ENCODE peak calls at places on chromosomes 13 and 19, in six cellular contexts. One of them, this sample, is unnamed.

GRCh38 chr13:47678201-47678963 is 322.7 kb downstream of the SUCLA2 start:
- DNase-seq in RWPE2: no peak
- DNase-seq in tibial nerve: no peak
- DNase-seq in heart right ventricle: no peak
- DNase-seq in OCI-LY7: no peak
- DNase-seq in astrocyte of the spinal cord: peak; percentile 86
- DNase-seq in this sample: no peak

GRCh38 chr13:65275838-65276630 is 1954.1 kb downstream of the PCDH9 start:
- DNase-seq in RWPE2: no peak
- DNase-seq in tibial nerve: no peak
- DNase-seq in heart right ventricle: no peak
- DNase-seq in OCI-LY7: no peak
- DNase-seq in astrocyte of the spinal cord: no peak
- DNase-seq in this sample: no peak

GRCh38 chr13:103812558-103812957 is 746.3 kb upstream of the SLC10A2 start:
- DNase-seq in RWPE2: no peak
- DNase-seq in tibial nerve: no peak
- DNase-seq in heart right ventricle: no peak
- DNase-seq in OCI-LY7: no peak
- DNase-seq in astrocyte of the spinal cord: no peak
- DNase-seq in this sample: no peak

GRCh38 chr19:14118165-14119051 is 846 bp upstream of the PRKACA start:
- DNase-seq in RWPE2: no peak
- DNase-seq in tibial nerve: peak; percentile 90
- DNase-seq in heart right ventricle: peak; percentile 78
- DNase-seq in OCI-LY7: no peak
- DNase-seq in astrocyte of the spinal cord: peak; percentile 64
- DNase-seq in this sample: peak; percentile 70

GRCh38 chr13:22837980-22838615 is 342.7 kb upstream of the SGCG start:
- DNase-seq in RWPE2: no peak
- DNase-seq in tibial nerve: no peak
- DNase-seq in heart right ventricle: no peak
- DNase-seq in OCI-LY7: no peak
- DNase-seq in astrocyte of the spinal cord: no peak
- DNase-seq in this sample: no peak

GRCh38 chr19:41945135-41945766 is 13.9 kb downstream of the RABAC1 start:
- DNase-seq in RWPE2: no peak
- DNase-seq in tibial nerve: no peak
- DNase-seq in heart right ventricle: no peak
- DNase-seq in OCI-LY7: peak; percentile 97
- DNase-seq in astrocyte of the spinal cord: no peak
- DNase-seq in this sample: no peak

GRCh38 chr19:17348700-17349099 is 11.3 kb downstream of the GTPBP3 start:
- DNase-seq in RWPE2: no peak
- DNase-seq in tibial nerve: peak; percentile 45
- DNase-seq in heart right ventricle: peak; percentile 80
- DNase-seq in OCI-LY7: no peak
- DNase-seq in astrocyte of the spinal cord: peak; percentile 78
- DNase-seq in this sample: no peak

GRCh38 chr19:42250666-42251531 is 4.0 kb downstream of the ERF start:
- DNase-seq in RWPE2: no peak
- DNase-seq in tibial nerve: no peak
- DNase-seq in heart right ventricle: no peak
- DNase-seq in OCI-LY7: no peak
- DNase-seq in astrocyte of the spinal cord: peak; percentile 61
- DNase-seq in this sample: no peak

GRCh38 chr13:48156466-48156865 is 61.6 kb upstream of the MED4 start:
- DNase-seq in RWPE2: no peak
- DNase-seq in tibial nerve: no peak
- DNase-seq in heart right ventricle: no peak
- DNase-seq in OCI-LY7: peak; percentile 27
- DNase-seq in astrocyte of the spinal cord: no peak
- DNase-seq in this sample: no peak

GRCh38 chr19:3492919-3493318 is 7.6 kb downstream of the DOHH start:
- DNase-seq in RWPE2: no peak
- DNase-seq in tibial nerve: no peak
- DNase-seq in heart right ventricle: no peak
- DNase-seq in OCI-LY7: no peak
- DNase-seq in astrocyte of the spinal cord: no peak
- DNase-seq in this sample: no peak

GRCh38 chr19:3492131-3492839 is 8.2 kb downstream of the DOHH start:
- DNase-seq in RWPE2: no peak
- DNase-seq in tibial nerve: no peak
- DNase-seq in heart right ventricle: no peak
- DNase-seq in OCI-LY7: no peak
- DNase-seq in astrocyte of the spinal cord: no peak
- DNase-seq in this sample: no peak

GRCh38 chr19:3494051-3494450 is 6.4 kb downstream of the DOHH start:
- DNase-seq in RWPE2: no peak
- DNase-seq in tibial nerve: no peak
- DNase-seq in heart right ventricle: no peak
- DNase-seq in OCI-LY7: peak; percentile 25
- DNase-seq in astrocyte of the spinal cord: no peak
- DNase-seq in this sample: no peak

GRCh38 chr19:3494559-3494958 is 5.9 kb downstream of the DOHH start:
- DNase-seq in RWPE2: no peak
- DNase-seq in tibial nerve: no peak
- DNase-seq in heart right ventricle: no peak
- DNase-seq in OCI-LY7: no peak
- DNase-seq in astrocyte of the spinal cord: no peak
- DNase-seq in this sample: no peak

DNA sequence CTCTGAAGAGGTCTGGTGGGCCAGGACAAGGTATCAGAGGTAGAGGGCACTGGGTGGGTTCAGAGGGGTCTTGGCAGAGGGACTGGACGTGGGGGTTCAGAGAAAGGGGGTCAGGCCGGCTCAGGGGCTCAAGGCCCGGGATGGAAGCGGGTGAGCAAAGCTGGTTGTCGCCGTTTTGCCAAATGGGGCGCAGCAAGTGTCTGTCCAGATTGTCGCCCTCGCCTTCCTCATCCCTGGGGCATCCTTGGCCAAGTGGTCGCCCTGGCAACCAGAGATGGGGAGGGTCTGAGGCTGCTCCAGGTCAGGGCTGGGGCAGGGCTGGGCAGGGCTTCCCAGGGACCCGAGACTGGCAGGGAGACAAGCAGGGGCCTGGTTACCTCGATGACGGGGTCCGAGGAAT is 6.8 kb downstream of the DOHH start:
- DNase-seq in RWPE2: no peak
- DNase-seq in tibial nerve: no peak
- DNase-seq in heart right ventricle: no peak
- DNase-seq in OCI-LY7: no peak
- DNase-seq in astrocyte of the spinal cord: no peak
- DNase-seq in this sample: no peak
- TF ChIP-seq CTCF in RWPE2: no peak
- TF ChIP-seq CTCF in tibial nerve: no peak
- TF ChIP-seq CTCF in heart right ventricle: no peak
- TF ChIP-seq CTCF in OCI-LY7: no peak
- TF ChIP-seq CTCF in astrocyte of the spinal cord: no peak
- TF ChIP-seq CTCF in this sample: no peak

GRCh38 chr19:387777-388176 is 21.2 kb downstream of the C2CD4C start:
- DNase-seq in RWPE2: no peak
- DNase-seq in tibial nerve: no peak
- DNase-seq in heart right ventricle: no peak
- DNase-seq in OCI-LY7: no peak
- DNase-seq in astrocyte of the spinal cord: no peak
- DNase-seq in this sample: no peak
- H3K4me3 ChIP-seq in RWPE2: no peak overlapping the region
- H3K4me3 ChIP-seq in tibial nerve: no peak overlapping the region
- H3K4me3 ChIP-seq in heart right ventricle: no peak overlapping the region
- H3K4me3 ChIP-seq in OCI-LY7: no peak overlapping the region
- H3K4me3 ChIP-seq in astrocyte of the spinal cord: no peak overlapping the region
- H3K4me3 ChIP-seq in this sample: no peak overlapping the region

DNA sequence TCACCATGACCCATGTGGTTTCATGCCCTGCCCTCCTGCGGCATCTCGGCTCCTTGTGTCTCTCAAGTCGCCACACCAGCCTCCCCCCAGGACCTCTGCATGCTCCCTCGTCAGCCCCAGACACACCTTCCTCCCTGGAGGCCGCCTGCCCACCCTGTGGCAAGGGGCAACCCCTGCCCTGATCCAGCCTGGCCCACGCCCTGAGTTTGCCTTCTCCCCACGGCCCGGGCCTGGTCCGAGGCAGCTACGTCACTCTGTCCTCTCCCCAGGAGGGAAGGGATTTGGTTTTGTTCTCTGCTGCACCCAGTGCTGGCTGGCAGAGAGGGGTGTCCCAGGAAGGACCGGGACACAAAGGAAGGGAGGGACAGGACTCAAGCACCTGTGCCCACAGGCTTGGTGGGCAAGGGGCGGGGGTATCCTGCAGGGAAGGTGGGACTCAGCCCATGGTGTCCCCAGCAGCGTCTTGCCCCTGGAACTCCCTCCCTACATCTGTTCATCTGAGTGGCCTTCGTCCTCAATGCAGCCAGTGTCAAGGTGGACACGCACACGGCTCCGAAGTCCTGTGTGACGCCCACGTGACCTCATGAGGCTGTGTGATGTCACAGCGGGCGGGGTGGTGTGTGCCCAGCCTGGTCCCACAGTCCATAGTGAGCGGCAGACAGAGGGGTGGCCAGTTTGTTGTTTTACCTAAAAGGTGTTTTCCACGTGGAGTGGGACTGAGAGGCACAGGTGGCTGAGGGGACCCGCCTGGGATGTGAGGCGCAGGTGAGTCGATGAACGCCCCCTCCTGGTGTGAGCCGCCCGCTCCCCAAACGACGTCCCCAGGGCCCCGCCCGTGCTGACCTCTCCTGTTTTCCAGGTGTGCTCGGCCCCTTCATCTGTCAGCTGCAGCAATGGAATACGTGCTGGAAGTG is at the start of gene TEX29:
- DNase-seq in RWPE2: no peak
- DNase-seq in tibial nerve: no peak
- DNase-seq in heart right ventricle: no peak
- DNase-seq in OCI-LY7: no peak
- DNase-seq in astrocyte of the spinal cord: no peak
- DNase-seq in this sample: no peak
- TF ChIP-seq CTCF in RWPE2: no peak
- TF ChIP-seq CTCF in tibial nerve: no peak
- TF ChIP-seq CTCF in heart right ventricle: no peak
- TF ChIP-seq CTCF in OCI-LY7: no peak
- TF ChIP-seq CTCF in astrocyte of the spinal cord: no peak
- TF ChIP-seq CTCF in this sample: no peak

DNA sequence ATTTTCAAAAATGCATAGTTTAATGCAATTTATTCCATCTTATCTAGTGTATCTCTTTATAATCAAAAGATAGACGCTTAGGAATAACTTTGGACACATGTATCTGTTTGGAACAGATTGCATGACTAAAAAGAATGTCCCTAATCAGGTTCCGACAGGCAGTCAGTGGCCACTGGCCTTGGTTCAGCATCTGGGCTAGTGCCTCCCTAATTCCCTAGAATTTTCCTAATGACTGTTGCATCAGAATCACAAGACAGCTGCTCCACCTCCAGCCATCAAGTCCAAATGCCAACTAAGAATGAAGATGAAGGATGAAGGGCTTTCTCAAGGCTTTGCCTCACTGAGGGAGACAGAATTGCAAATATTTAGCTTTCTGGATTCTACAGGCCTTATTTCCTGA is 173.8 kb downstream of the EFNB2 start:
- DNase-seq in RWPE2: no peak
- DNase-seq in tibial nerve: no peak
- DNase-seq in heart right ventricle: no peak
- DNase-seq in OCI-LY7: no peak
- DNase-seq in astrocyte of the spinal cord: no peak
- DNase-seq in this sample: no peak
- H3K4me3 ChIP-seq in RWPE2: no peak overlapping the region
- H3K4me3 ChIP-seq in tibial nerve: no peak overlapping the region
- H3K4me3 ChIP-seq in heart right ventricle: no peak overlapping the region
- H3K4me3 ChIP-seq in OCI-LY7: no peak overlapping the region
- H3K4me3 ChIP-seq in astrocyte of the spinal cord: no peak overlapping the region
- H3K4me3 ChIP-seq in this sample: no peak overlapping the region

GRCh38 chr13:57557979-57558529 is 73.5 kb upstream of the PCDH17 start:
- DNase-seq in RWPE2: no peak
- DNase-seq in tibial nerve: no peak
- DNase-seq in heart right ventricle: no peak
- DNase-seq in OCI-LY7: peak; percentile 17
- DNase-seq in astrocyte of the spinal cord: peak; percentile 3
- DNase-seq in this sample: no peak
- TF ChIP-seq CTCF in RWPE2: no peak
- TF ChIP-seq CTCF in tibial nerve: no peak
- TF ChIP-seq CTCF in heart right ventricle: no peak
- TF ChIP-seq CTCF in OCI-LY7: peak; percentile 67
- TF ChIP-seq CTCF in astrocyte of the spinal cord: no peak
- TF ChIP-seq CTCF in this sample: no peak

GRCh38 chr19:29873801-29874575 is 62.2 kb downstream of the CCNE1 start:
- DNase-seq in RWPE2: no peak
- DNase-seq in tibial nerve: no peak
- DNase-seq in heart right ventricle: no peak
- DNase-seq in OCI-LY7: no peak
- DNase-seq in astrocyte of the spinal cord: no peak
- DNase-seq in this sample: no peak

GRCh38 chr19:29875931-29876330 is 64.1 kb downstream of the CCNE1 start:
- DNase-seq in RWPE2: no peak
- DNase-seq in tibial nerve: no peak
- DNase-seq in heart right ventricle: no peak
- DNase-seq in OCI-LY7: no peak
- DNase-seq in astrocyte of the spinal cord: no peak
- DNase-seq in this sample: no peak

GRCh38 chr19:29872224-29872731 is 60.5 kb downstream of the CCNE1 start:
- DNase-seq in RWPE2: no peak
- DNase-seq in tibial nerve: no peak
- DNase-seq in heart right ventricle: no peak
- DNase-seq in OCI-LY7: no peak
- DNase-seq in astrocyte of the spinal cord: no peak
- DNase-seq in this sample: no peak

GRCh38 chr19:29871143-29871542 is 59.4 kb downstream of the CCNE1 start:
- DNase-seq in RWPE2: peak; percentile 19
- DNase-seq in tibial nerve: no peak
- DNase-seq in heart right ventricle: no peak
- DNase-seq in OCI-LY7: no peak
- DNase-seq in astrocyte of the spinal cord: no peak
- DNase-seq in this sample: no peak

GRCh38 chr19:29873024-29873800 is 61.4 kb downstream of the CCNE1 start:
- DNase-seq in RWPE2: no peak
- DNase-seq in tibial nerve: peak; percentile 9
- DNase-seq in heart right ventricle: peak; percentile 32
- DNase-seq in OCI-LY7: peak; percentile 57
- DNase-seq in astrocyte of the spinal cord: no peak
- DNase-seq in this sample: no peak
- H3K4me3 ChIP-seq in RWPE2: peak overlapping the region; percentile 37
- H3K4me3 ChIP-seq in tibial nerve: peak overlapping the region; percentile 31
- H3K4me3 ChIP-seq in heart right ventricle: peak overlapping the region; percentile 44
- H3K4me3 ChIP-seq in OCI-LY7: peak overlapping the region; percentile 65
- H3K4me3 ChIP-seq in astrocyte of the spinal cord: no peak overlapping the region
- H3K4me3 ChIP-seq in this sample: peak overlapping the region; percentile 27

DNA sequence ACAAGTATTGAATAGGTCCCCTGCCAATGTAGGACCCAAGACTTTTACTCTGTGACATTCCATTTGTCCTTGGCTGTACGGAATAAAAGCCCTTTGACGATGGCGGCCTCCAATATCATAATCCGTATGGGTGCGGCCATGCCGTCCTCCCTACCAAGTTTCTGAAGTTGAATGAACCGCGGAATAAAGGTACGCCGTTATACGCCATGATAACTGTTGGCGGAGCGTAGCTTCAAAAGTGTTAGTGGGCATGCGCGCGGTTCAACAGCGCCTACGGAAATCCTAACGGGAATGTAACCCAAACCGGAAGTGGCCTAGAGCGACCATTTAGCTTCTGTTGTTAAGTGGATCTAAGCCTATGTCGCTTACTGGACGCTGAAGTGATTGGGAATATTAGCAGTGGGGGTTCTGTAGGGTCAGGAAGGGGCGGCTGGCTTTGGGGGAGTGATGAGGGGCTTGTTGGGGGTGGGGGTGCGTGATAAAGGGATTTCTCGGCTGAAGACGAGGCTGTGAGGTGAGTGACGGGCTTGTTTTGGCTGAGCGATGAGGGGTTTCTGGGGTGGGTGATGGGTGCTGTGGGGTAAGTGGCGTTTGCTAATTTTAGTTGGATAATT is at the start of gene ZNF175:
- DNase-seq in RWPE2: peak; percentile 76
- DNase-seq in tibial nerve: peak; percentile 94
- DNase-seq in heart right ventricle: peak; percentile 97
- DNase-seq in OCI-LY7: peak; percentile 95
- DNase-seq in astrocyte of the spinal cord: peak; percentile 98
- DNase-seq in this sample: peak; percentile 83
- TF ChIP-seq CTCF in RWPE2: no peak
- TF ChIP-seq CTCF in tibial nerve: no peak
- TF ChIP-seq CTCF in heart right ventricle: no peak
- TF ChIP-seq CTCF in OCI-LY7: no peak
- TF ChIP-seq CTCF in astrocyte of the spinal cord: no peak
- TF ChIP-seq CTCF in this sample: no peak

This sample was measured in AG09309.